ENCODE peak calls at places on chromosomes 11 and 22, in eight cellular contexts. X is SK-N-SH, V is HCT116, B is GM12865, N is heart right ventricle, F is stomach, E is left ventricle myocardium inferior, H is AG04449. Q is an unnamed sample.

GRCh38 chr22:36386900-36387663 is 685 bp downstream of the MYH9 start:
- DNase-seq in X (peak; percentile 78), V (no peak), B (peak; percentile 78), N (peak; percentile 78), F (peak; percentile 81), E (peak; percentile 81), H (no peak), Q (no peak)

GRCh38 chr11:119460582-119460981 is 37.6 kb upstream of the THY1 start:
- DNase-seq in X (no peak), V (no peak), B (no peak), N (no peak), F (no peak), E (no peak), H (peak; percentile 88), Q (no peak)

GRCh38 chr11:1404461-1405185 is 14.9 kb downstream of the BRSK2 start:
- DNase-seq in X (no peak), V (no peak), B (no peak), N (no peak), F (no peak), E (no peak), H (no peak), Q (no peak)

GRCh38 chr11:45025716-45026492 is 75.2 kb upstream of the TP53I11 start:
- DNase-seq in X (peak; percentile 77), V (no peak), B (peak; percentile 35), N (peak; percentile 68), F (no peak), E (peak; percentile 72), H (no peak), Q (no peak)

GRCh38 chr11:130409618-130410388 is 18.6 kb downstream of the ADAMTS8 start:
- DNase-seq in X (no peak), V (no peak), B (no peak), N (no peak), F (no peak), E (no peak), H (no peak), Q (no peak)

GRCh38 chr11:130310622-130311021 is 4.1 kb downstream of the ZBTB44 start:
- DNase-seq in X (no peak), V (no peak), B (no peak), N (no peak), F (no peak), E (no peak), H (no peak), Q (no peak)

GRCh38 chr11:60634151-60634550 is 65.3 kb upstream of the MS4A8 start:
- DNase-seq in X (no peak), V (peak; percentile 1), B (peak; percentile 68), N (no peak), F (no peak), E (no peak), H (no peak), Q (no peak)

GRCh38 chr22:35359380-35360065 is 21.4 kb upstream of the HMOX1 start:
- DNase-seq in X (no peak), V (no peak), B (no peak), N (no peak), F (no peak), E (no peak), H (no peak), Q (no peak)

GRCh38 chr11:73980001-73980960 is 2.4 kb downstream of the UCP2 start:
- DNase-seq in X (no peak), V (no peak), B (peak; percentile 94), N (no peak), F (peak; percentile 80), E (no peak), H (no peak), Q (peak; percentile 45)

GRCh38 chr11:78346799-78347198 is 70.8 kb downstream of the GAB2 start:
- DNase-seq in X (no peak), V (no peak), B (no peak), N (no peak), F (no peak), E (no peak), H (no peak), Q (no peak)

GRCh38 chr11:89737116-89737515 is 27.0 kb downstream of the TRIM77 start:
- DNase-seq in X (no peak), V (no peak), B (no peak), N (no peak), F (no peak), E (no peak), H (no peak), Q (no peak)

GRCh38 chr11:113579292-113579940 is 104.2 kb upstream of the DRD2 start:
- DNase-seq in X (no peak), V (no peak), B (no peak), N (no peak), F (no peak), E (no peak), H (no peak), Q (no peak)

GRCh38 chr11:117219455-117219854 is 12.4 kb downstream of the PCSK7 start:
- DNase-seq in X (no peak), V (no peak), B (no peak), N (peak; percentile 10), F (no peak), E (no peak), H (no peak), Q (no peak)

GRCh38 chr11:60915250-60915914 is 1.4 kb downstream of the TMEM109 start:
- DNase-seq in X (peak; percentile 65), V (peak; percentile 41), B (peak; percentile 89), N (no peak), F (peak; percentile 77), E (peak; percentile 49), H (no peak), Q (no peak)

GRCh38 chr11:96146765-96147164 is 196.2 kb downstream of the MAML2 start:
- DNase-seq in X (no peak), V (no peak), B (no peak), N (no peak), F (no peak), E (no peak), H (no peak), Q (no peak)

GRCh38 chr11:94638278-94638901 is 71.2 kb downstream of the PIWIL4 start:
- DNase-seq in X (no peak), V (no peak), B (no peak), N (no peak), F (no peak), E (no peak), H (no peak), Q (no peak)

GRCh38 chr22:39662677-39663034 is 92.1 kb downstream of the CACNA1I start:
- DNase-seq in X (no peak), V (no peak), B (no peak), N (no peak), F (no peak), E (no peak), H (no peak), Q (no peak)

GRCh38 chr11:20707876-20708275 is 38.5 kb downstream of the NELL1 start:
- DNase-seq in X (no peak), V (no peak), B (no peak), N (no peak), F (no peak), E (no peak), H (no peak), Q (no peak)

GRCh38 chr11:20715464-20715863 is 46.1 kb downstream of the NELL1 start:
- DNase-seq in X (no peak), V (no peak), B (no peak), N (no peak), F (no peak), E (no peak), H (no peak), Q (no peak)

GRCh38 chr11:20712912-20713311 is 43.5 kb downstream of the NELL1 start:
- DNase-seq in X (no peak), V (no peak), B (no peak), N (no peak), F (no peak), E (no peak), H (no peak), Q (no peak)
- TF ChIP-seq CTCF in X (no peak), V (no peak), B (no peak), N (no peak), F (no peak), E (no peak), H (no peak), Q (no peak)

GRCh38 chr11:76773921-76774361 is 9.2 kb upstream of the TSKU start:
- DNase-seq in X (no peak), V (no peak), B (no peak), N (peak; percentile 65), F (peak; percentile 75), E (peak; percentile 68), H (no peak), Q (peak; percentile 87)
- H3K4me3 ChIP-seq in X (no peak overlapping the region), V (no peak overlapping the region), B (no peak overlapping the region), N (no peak overlapping the region), F (no peak overlapping the region), E (no peak overlapping the region), H (no peak overlapping the region), Q (no peak overlapping the region)

DNA sequence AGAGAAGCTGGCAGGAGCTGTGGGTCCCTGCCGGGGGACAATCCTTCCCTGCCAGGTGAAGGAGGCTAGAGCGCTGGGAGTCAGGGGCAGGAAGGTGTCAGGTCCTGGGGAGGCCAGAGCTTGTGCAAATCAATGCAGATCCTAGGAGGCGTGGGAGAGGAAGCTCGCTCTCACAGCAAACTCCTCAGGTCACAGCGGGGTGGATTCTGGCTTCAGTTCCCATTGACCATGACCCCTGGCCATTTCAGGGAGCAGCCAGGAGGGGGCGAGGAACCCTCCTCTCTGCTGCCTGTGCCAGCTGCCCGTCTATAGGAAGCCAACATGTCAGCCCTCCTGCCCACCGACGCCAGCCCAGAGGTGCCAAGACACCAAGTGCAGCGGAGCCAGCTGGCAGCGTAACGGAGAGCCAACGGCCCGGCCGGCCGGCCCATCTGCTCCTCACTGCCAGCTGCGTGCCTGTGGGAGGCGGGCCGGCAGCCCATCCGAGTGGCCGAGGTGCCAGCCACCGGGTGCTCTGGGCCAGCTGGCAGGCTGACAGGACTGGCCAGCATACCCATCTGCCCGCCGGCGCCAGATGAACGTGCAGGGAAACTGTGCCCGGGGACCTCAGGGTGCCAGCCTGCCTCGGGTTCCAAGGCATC is 374.9 kb downstream of the MIAT start:
- DNase-seq in X (peak; percentile 85), V (no peak), B (no peak), N (peak; percentile 38), F (no peak), E (no peak), H (no peak), Q (no peak)
- TF ChIP-seq CTCF in X (peak; percentile 48), V (no peak), B (no peak), N (no peak), F (no peak), E (peak; percentile 17), H (peak; percentile 15), Q (no peak)

GRCh38 chr11:133816146-133816545 is 29.2 kb downstream of the SPATA19 start:
- DNase-seq in X (no peak), V (no peak), B (no peak), N (no peak), F (no peak), E (no peak), H (no peak), Q (no peak)

GRCh38 chr11:133815636-133816035 is 29.7 kb downstream of the SPATA19 start:
- DNase-seq in X (no peak), V (no peak), B (no peak), N (no peak), F (no peak), E (no peak), H (no peak), Q (no peak)

GRCh38 chr11:133819114-133819513 is 26.2 kb downstream of the SPATA19 start:
- DNase-seq in X (no peak), V (no peak), B (no peak), N (no peak), F (no peak), E (no peak), H (no peak), Q (no peak)

GRCh38 chr11:133818302-133818701 is 27.0 kb downstream of the SPATA19 start:
- DNase-seq in X (no peak), V (no peak), B (no peak), N (no peak), F (no peak), E (no peak), H (no peak), Q (no peak)

GRCh38 chr11:133817449-133817848 is 27.9 kb downstream of the SPATA19 start:
- DNase-seq in X (no peak), V (no peak), B (no peak), N (peak; percentile 16), F (no peak), E (no peak), H (no peak), Q (no peak)
- H3K4me3 ChIP-seq in X (no peak overlapping the region), V (no peak overlapping the region), B (no peak overlapping the region), N (no peak overlapping the region), F (no peak overlapping the region), E (no peak overlapping the region), H (no peak overlapping the region), Q (no peak overlapping the region)

Q was measured in LNCaP clone FGC.